ENCODE peak calls at places on chromosomes 6 and 20, in five cellular contexts. E is kidney, N is MCF 10A, X is lung, L is heart right ventricle. P is an unnamed sample.

GRCh38 chr6:26454641-26455040 is 3.1 kb upstream of the BTN2A1 start:
- DNase-seq in N (no peak), E (no peak), L (no peak), X (no peak), P (no peak)

GRCh38 chr20:51095755-51096509 is 73.0 kb upstream of the KCNG1 start:
- DNase-seq in L (no peak), E (no peak), N (no peak), X (no peak), P (peak; percentile 62)

GRCh38 chr20:43870484-43870883 is 44.2 kb upstream of the TOX2 start:
- DNase-seq in X (no peak), E (no peak), L (no peak), N (no peak), P (no peak)

GRCh38 chr20:59925894-59926293 is 7.5 kb downstream of the SYCP2 start:
- DNase-seq in L (no peak), N (peak; percentile 16), E (no peak), X (no peak), P (no peak)

GRCh38 chr6:25025248-25025918 is 89.6 kb upstream of the RIPOR2 start:
- DNase-seq in E (no peak), X (no peak), N (no peak), L (no peak), P (no peak)

GRCh38 chr6:45072014-45072413 is 256.1 kb upstream of the RUNX2 start:
- DNase-seq in X (no peak), N (no peak), E (no peak), L (no peak), P (no peak)

GRCh38 chr6:62808575-62809293 is 402.5 kb upstream of the FKBP1C start:
- DNase-seq in X (no peak), N (no peak), L (no peak), E (no peak), P (no peak)

GRCh38 chr20:33914871-33915270 is 78.8 kb upstream of the RALY start:
- DNase-seq in E (no peak), N (peak; percentile 48), X (no peak), L (no peak), P (no peak)

GRCh38 chr6:132995432-132995831 is 181.1 kb downstream of the RPS12 start:
- DNase-seq in E (no peak), X (no peak), L (no peak), N (peak; percentile 11), P (no peak)

GRCh38 chr6:34810936-34811632 is 19.2 kb downstream of the BLTP3A start:
- DNase-seq in N (peak; percentile 67), E (no peak), X (no peak), L (no peak), P (no peak)

GRCh38 chr6:110557226-110557625 is 80.8 kb upstream of the SLC22A16 start:
- DNase-seq in E (no peak), X (no peak), L (no peak), N (no peak), P (no peak)

GRCh38 chr20:3751664-3752385 is 15.7 kb downstream of the ADISSP start:
- DNase-seq in L (peak; percentile 74), X (peak; percentile 46), N (no peak), E (no peak), P (peak; percentile 83)

GRCh38 chr6:168865-169455 is 123.3 kb upstream of the DUSP22 start:
- DNase-seq in N (peak; percentile 64), E (no peak), X (no peak), L (no peak), P (peak; percentile 76)

GRCh38 chr20:34712525-34713192 is 8.5 kb downstream of the TP53INP2 start:
- DNase-seq in L (no peak), X (no peak), N (no peak), E (no peak), P (no peak)

GRCh38 chr6:88722691-88723090 is 240.7 kb downstream of the RNGTT start:
- DNase-seq in N (no peak), X (no peak), L (no peak), E (no peak), P (no peak)

GRCh38 chr6:88728756-88729155 is 234.7 kb downstream of the RNGTT start:
- DNase-seq in L (no peak), X (no peak), E (no peak), N (no peak), P (peak; percentile 73)

GRCh38 chr6:88730602-88731001 is 232.8 kb downstream of the RNGTT start:
- DNase-seq in X (no peak), L (no peak), E (peak; percentile 22), N (peak; percentile 61), P (peak; percentile 82)

DNA sequence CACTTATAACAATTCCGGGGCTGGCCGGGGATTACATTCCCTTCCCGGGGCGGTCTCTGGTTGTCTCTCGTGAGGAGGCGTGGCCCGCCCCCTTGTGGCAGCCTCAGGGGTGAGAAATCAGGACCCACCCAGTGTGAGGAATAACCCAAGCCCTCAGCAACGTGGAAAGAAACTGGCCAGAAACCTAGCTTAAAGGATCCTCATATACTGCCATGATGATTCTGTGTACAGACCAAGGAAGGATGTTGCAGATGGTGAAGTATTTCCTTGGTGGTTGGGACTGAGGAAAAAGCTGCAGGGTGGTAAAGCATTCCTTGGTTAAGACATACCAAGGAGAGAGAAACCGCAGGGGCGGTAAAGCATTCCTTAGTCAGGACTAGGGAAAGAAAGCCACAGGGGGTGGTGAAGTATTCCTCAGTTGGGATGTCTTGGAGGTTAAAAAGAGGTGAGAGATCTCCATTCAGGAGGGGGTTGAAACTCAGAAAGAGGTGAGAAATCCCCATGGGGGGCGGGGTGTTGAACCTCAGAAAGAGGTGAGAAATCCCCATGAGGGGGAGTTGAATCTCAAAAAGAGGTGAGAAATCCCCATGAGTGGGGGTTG is 238.2 kb downstream of the RNGTT start:
- DNase-seq in X (no peak), E (no peak), N (no peak), L (peak; percentile 8), P (peak; percentile 96)
- TF ChIP-seq CTCF in X (no peak), E (peak; percentile 3), N (no peak), L (peak; percentile 34), P (peak; percentile 91)

DNA sequence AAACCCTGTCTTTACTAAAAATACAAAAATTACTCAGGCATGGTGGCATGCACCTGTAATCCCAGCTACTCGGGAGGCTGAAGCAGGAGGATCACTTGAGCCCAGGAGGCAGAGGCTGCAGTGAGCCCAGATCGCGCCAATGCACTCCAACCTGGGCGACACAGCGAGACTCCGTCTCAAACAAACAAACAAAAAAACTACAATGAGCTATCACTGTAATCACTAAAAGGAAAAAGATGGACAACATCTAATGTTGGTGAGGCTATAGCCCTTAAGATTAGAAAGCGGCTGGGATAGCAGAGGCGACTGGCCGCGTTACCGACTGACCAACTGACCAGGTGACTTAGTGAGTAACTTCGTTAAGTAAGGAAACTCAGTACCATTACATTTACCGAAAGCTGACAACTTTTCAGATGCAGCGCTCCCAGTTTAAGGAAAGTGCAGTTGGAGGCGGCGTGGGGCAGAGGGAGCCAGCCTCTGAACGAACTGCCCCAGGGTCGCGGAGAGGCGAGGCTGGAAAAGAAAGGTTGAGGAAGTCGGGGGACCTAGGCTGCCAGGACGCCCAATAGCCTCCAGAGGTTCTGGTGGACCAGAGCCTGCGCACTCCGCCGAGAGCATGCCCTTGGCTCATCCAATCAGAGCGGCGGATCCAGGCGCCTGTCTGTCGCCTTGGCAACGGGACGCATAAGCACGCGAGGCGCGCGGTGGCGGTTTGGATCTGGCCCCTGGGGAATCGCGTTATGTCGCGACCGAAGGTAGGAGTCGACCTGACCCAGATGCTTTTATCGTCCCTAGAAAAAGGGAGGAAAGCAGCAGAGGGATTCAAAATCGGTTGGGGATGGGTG is 8.9 kb downstream of the TTLL9 start:
- DNase-seq in E (peak; percentile 99), L (peak; percentile 95), X (peak; percentile 94), N (peak; percentile 92), P (peak; percentile 100)
- TF ChIP-seq CTCF in E (no peak), L (no peak), X (no peak), N (no peak), P (peak; percentile 18)

GRCh38 chr6:135257641-135258405 is 76.7 kb downstream of the MYB start:
- DNase-seq in E (no peak), X (no peak), L (no peak), N (peak; percentile 8), P (no peak)
- TF ChIP-seq CTCF in E (no peak), X (no peak), L (no peak), N (no peak), P (no peak)

GRCh38 chr20:7858851-7859250 is 81.4 kb downstream of the HAO1 start:
- DNase-seq in N (no peak), E (no peak), X (no peak), L (no peak), P (no peak)

GRCh38 chr20:7856756-7857155 is 83.5 kb downstream of the HAO1 start:
- DNase-seq in E (no peak), L (no peak), X (no peak), N (peak; percentile 97), P (no peak)

GRCh38 chr20:7855545-7855944 is 84.7 kb downstream of the HAO1 start:
- DNase-seq in E (no peak), N (peak; percentile 28), L (no peak), X (no peak), P (no peak)

GRCh38 chr20:7853493-7853892 is 86.8 kb downstream of the HAO1 start:
- DNase-seq in L (no peak), X (no peak), E (no peak), N (no peak), P (no peak)

GRCh38 chr20:7859371-7859802 is 80.9 kb downstream of the HAO1 start:
- DNase-seq in X (no peak), E (no peak), N (peak; percentile 79), L (peak; percentile 46), P (peak; percentile 72)
- TF ChIP-seq CTCF in X (peak; percentile 40), E (peak; percentile 63), N (peak; percentile 50), L (peak; percentile 54), P (peak; percentile 83)

GRCh38 chr6:18389479-18389878 is 2.3 kb downstream of the RNF144B start:
- DNase-seq in L (no peak), X (no peak), N (peak; percentile 36), E (no peak), P (no peak)

GRCh38 chr6:18386302-18386976 is 711 bp upstream of the RNF144B start:
- DNase-seq in E (no peak), L (peak; percentile 60), N (peak; percentile 57), X (peak; percentile 65), P (no peak)

GRCh38 chr6:18388252-18388651 is 1.1 kb downstream of the RNF144B start:
- DNase-seq in X (no peak), L (no peak), N (peak; percentile 48), E (no peak), P (no peak)

GRCh38 chr6:18388942-18389341 is 1.8 kb downstream of the RNF144B start:
- DNase-seq in L (no peak), X (no peak), E (no peak), N (peak; percentile 53), P (peak; percentile 32)

DNA sequence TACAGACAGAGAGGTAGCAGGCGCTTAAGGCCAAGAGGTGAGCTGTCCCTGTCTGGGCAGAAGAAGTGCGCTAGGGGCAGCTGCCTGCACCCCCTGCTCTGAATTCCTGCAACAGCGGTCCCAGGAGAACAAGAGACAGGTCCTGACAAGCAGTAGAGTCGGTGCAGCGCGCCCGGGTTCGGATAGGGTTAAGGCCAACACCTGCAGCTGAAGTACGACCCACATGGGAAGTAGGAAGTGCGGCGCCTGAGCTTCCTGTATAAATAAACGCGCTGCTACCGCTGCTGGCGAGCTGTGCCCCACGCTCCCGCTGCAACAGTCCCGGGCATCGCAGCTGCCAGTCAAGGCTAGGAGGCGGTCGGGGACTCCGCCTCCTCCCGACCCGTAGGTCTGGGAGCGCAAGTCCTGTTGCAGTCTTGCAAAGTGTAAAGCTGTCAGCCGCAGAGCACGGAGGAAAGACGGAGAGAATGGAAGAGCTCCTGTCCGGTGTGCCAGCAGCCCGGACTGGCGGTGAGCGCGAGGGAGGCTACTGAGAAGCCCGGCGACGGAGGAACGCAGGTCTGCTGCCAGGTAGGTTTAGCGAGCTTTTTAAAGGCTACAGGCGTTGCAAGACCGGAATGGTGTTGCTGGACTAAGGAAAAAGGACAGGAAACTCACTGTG is at the start of gene RNF144B:
- DNase-seq in X (peak; percentile 91), E (peak; percentile 96), L (peak; percentile 76), N (peak; percentile 94), P (peak; percentile 93)
- TF ChIP-seq CTCF in X (no peak), E (no peak), L (no peak), N (no peak), P (no peak)

GRCh38 chr6:29510202-29510601 is 22.4 kb upstream of the MAS1L start:
- DNase-seq in N (no peak), E (no peak), L (no peak), X (no peak), P (peak; percentile 23)
- TF ChIP-seq CTCF in N (no peak), E (no peak), L (no peak), X (no peak), P (no peak)